ENCODE peak calls at places on chromosomes 2 and 18, in five cellular contexts. V is cardiac fibroblast, G is upper lobe of right lung, W is osteoblast, X is BE2C. Q is an unnamed sample.

GRCh38 chr2:198695879-198696278 is 761.9 kb downstream of the SATB2 start:
- DNase-seq in W (no peak), X (no peak), G (no peak), V (no peak), Q (no peak)

GRCh38 chr18:79484661-79485621 is 89.2 kb downstream of the NFATC1 start:
- DNase-seq in G (peak), X (no peak), W (peak), V (peak), Q (peak)

GRCh38 chr2:62042944-62043343 is 137.5 kb downstream of the COMMD1 start:
- DNase-seq in W (peak), G (no peak), X (no peak), V (peak), Q (no peak)

GRCh38 chr2:217510790-217511291 is 492.0 kb downstream of the TNS1 start:
- DNase-seq in W (peak), X (peak), G (no peak), V (peak), Q (peak)

GRCh38 chr2:28547906-28548600 is 52.2 kb downstream of the PLB1 start:
- DNase-seq in W (no peak), X (no peak), V (no peak), G (no peak), Q (no peak)

GRCh38 chr2:168722592-168722991 is 79.8 kb upstream of the NOSTRIN start:
- DNase-seq in G (no peak), X (no peak), V (peak), W (peak), Q (peak)

GRCh38 chr2:102018823-102019445 is 27.2 kb downstream of the IL1R2 start:
- DNase-seq in G (no peak), X (no peak), W (no peak), V (peak), Q (peak)

GRCh38 chr2:46050027-46050426 is 247.2 kb upstream of the EPAS1 start:
- DNase-seq in X (no peak), W (no peak), G (no peak), V (no peak), Q (no peak)

GRCh38 chr2:214378455-214379103 is 32.3 kb upstream of the VWC2L start:
- DNase-seq in X (no peak), G (no peak), W (no peak), V (no peak), Q (no peak)

GRCh38 chr2:52473526-52473925 is 1294.1 kb upstream of the CHAC2 start:
- DNase-seq in G (no peak), X (no peak), W (no peak), V (no peak), Q (no peak)

DNA sequence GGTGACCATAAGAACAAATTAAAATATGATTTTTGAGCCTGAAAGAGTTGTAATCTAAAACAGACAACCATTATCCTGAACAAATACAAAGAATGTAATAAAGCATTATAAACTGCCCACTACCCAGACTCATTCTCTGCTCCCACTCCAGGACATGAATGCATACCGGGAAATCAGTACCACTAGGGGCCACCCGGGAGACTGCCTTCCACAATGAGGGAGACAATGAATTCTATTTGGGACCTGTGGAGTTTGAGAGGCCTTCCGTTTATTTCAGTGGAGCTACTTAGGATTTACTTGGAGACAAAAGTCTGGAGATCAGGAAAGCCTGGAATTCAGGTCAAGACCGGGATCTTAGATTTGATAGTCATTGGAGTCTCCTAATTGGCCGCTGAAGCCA is 50.0 kb downstream of the NAB1 start:
- DNase-seq in X (no peak), V (peak), G (no peak), W (no peak), Q (no peak)
- TF ChIP-seq CTCF in X (peak), V (peak), G (no peak), W (peak), Q (peak)

DNA sequence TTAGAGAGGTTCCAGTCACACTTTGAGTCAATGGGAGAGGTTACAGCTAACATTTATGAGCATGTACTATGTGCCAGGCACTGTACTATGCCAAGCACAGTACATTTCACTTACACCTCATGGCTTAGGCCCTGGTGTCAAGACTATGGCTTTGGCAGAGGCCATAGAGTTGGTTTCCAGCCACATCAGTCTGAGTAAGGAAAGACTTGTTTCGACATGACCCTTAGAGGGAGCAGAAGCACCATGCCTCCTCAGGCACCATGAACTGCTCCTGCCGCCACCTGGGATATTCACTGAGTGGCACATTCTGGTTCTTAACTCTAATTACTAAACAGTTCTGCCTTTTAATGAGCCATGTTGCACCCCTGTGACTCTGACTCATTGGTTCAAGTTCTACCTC is 12.7 kb downstream of the DGUOK start:
- DNase-seq in W (no peak), X (no peak), V (peak), G (peak), Q (peak)
- TF ChIP-seq CTCF in W (peak), X (no peak), V (no peak), G (peak), Q (peak)

GRCh38 chr2:176561706-176562105 is 292.5 kb downstream of the MTX2 start:
- DNase-seq in G (no peak), W (no peak), V (peak), X (no peak), Q (no peak)
- TF ChIP-seq CTCF in G (no peak), W (no peak), V (no peak), X (no peak), Q (peak)

GRCh38 chr2:77954931-77955330 is 432.8 kb upstream of the LRRTM4 start:
- DNase-seq in X (no peak), G (no peak), W (no peak), V (no peak), Q (no peak)
- TF ChIP-seq CTCF in X (peak), G (no peak), W (no peak), V (no peak), Q (peak)

DNA sequence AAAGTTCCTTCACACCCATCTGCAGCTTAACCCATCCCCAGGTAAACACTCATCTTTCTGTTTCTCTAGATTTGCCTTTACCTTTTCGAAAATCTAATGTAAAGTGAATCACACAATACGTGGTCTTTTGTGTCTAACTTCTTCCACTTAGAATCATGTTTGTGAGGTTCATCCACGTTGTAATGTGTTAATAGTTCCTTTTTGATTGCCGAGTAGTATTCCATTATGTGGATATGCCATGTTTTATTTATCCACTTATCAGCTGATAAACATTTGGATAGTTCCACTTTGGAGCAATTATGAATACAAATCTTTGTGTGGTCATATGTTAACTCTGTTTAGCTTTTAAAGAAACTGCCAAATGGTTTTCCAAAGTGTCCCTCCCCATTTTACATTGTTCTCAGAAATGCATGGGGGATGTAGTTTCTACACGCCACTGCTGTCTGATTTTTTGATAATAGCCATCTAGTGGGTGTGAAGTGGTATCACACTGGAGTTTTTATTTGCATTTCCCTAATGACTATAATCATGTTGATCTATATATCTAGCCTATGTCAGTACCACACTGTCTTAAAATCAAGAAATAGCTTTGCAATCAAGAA is 22.3 kb downstream of the PECR start:
- DNase-seq in G (no peak), V (no peak), W (no peak), X (no peak), Q (no peak)
- TF ChIP-seq CTCF in G (peak), V (peak), W (peak), X (peak), Q (peak)

DNA sequence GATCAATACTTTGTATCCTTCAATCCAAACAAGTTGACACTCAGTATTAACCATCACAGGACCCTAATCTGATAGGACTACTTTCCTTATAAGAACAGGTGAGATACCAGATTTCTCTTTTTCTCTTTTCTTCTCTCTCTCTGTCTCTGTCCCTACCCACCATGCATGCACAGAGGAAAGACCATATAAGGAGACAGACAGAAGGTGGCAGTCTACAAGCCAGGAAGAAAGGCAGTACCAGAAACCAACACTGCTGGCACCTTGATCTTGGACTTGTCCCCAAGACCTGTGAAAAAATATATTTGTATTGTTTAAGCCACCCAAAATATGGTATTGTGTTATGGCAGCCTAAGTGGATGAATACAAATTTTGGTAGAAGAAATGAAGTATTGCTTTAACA is 156.2 kb upstream of the KCNH7 start:
- DNase-seq in G (no peak), V (no peak), W (no peak), X (no peak), Q (no peak)
- TF ChIP-seq CTCF in G (no peak), V (no peak), W (no peak), X (no peak), Q (no peak)

GRCh38 chr2:130372833-130373807 is 17.3 kb downstream of the PTPN18 start:
- DNase-seq in V (no peak), X (no peak), G (no peak), W (peak), Q (no peak)
- TF ChIP-seq CTCF in V (no peak), X (no peak), G (peak), W (no peak), Q (peak)

DNA sequence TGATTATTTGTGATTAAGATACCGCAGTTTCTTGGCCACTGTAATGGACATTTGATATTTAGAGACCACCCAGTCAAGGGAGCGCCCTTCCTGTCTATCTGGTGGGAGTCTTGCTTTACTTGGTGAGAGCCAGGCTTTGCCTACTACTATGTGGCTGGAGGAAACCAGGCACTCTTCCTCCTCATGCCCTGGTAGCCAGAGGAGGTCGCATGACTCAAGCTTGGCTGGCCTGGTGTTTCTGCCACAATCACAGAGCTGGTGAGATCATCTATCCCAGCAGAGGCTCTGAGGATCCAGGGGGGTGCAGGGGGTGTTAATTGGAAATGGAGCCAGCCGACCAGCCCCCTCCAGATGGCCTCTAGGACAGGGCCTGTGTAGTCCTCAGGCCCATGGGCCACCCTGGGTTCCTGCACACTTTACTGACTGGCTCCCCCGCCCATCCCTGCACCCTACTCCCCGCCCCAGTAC is 46.8 kb upstream of the BIN1 start:
- DNase-seq in V (peak), X (no peak), W (peak), G (no peak), Q (peak)
- TF ChIP-seq CTCF in V (no peak), X (no peak), W (peak), G (no peak), Q (no peak)